ENCODE peak calls at places on chromosomes 1 and 21, in eight cellular contexts. O is T-helper 1 cell; P is NCI-H2107; L is Right ventricle myocardium inferior; U is HCT116; T is T-helper 2 cell; X is T follicular helper cell; E is effector CD4-positive, alpha-beta T cell. W is an unnamed sample.
A peak's percentile ranks its signal among the peaks of the same experiment; 100 is the strongest.

GRCh38 chr1:167924102-167924501 is 10.2 kb upstream of the ADCY10 start:
- DNase-seq in P (no peak), E (no peak), X (no peak), L (no peak), U (no peak), O (no peak), T (no peak), W (no peak)

GRCh38 chr1:53781654-53782053 is 42.7 kb upstream of the GLIS1 start:
- DNase-seq in L (no peak), P (no peak), T (no peak), X (no peak), O (no peak), E (no peak), U (no peak), W (no peak)

GRCh38 chr1:93526431-93526830 is 78.5 kb downstream of the FNBP1L start:
- DNase-seq in T (no peak), O (no peak), U (no peak), P (no peak), L (no peak), E (no peak), X (no peak), W (no peak)

GRCh38 chr1:47196622-47197021 is 6.8 kb upstream of the PDZK1IP1 start:
- DNase-seq in O (no peak), X (no peak), P (no peak), T (no peak), E (no peak), U (no peak), L (no peak), W (no peak)

GRCh38 chr1:7573481-7573880 is 197.6 kb upstream of the VAMP3 start:
- DNase-seq in O (no peak), U (no peak), X (no peak), L (no peak), P (no peak), T (no peak), E (no peak), W (no peak)

GRCh38 chr21:37136261-37136660 is 63.2 kb downstream of the TTC3 start:
- DNase-seq in E (no peak), T (no peak), U (no peak), L (no peak), X (no peak), P (no peak), O (no peak), W (no peak)

GRCh38 chr1:23171181-23171755 is 2.6 kb upstream of the LUZP1 start:
- DNase-seq in O (no peak), L (no peak), P (no peak), E (no peak), U (no peak), T (no peak), X (no peak), W (no peak)

GRCh38 chr1:5890346-5891106 is 101.7 kb downstream of the NPHP4 start:
- DNase-seq in U (no peak), T (no peak), P (no peak), E (no peak), X (no peak), O (no peak), L (no peak), W (no peak)

GRCh38 chr1:1290238-1290731 is 10.0 kb downstream of the SCNN1D start:
- DNase-seq in T (peak; percentile 57), E (peak; percentile 36), L (peak; percentile 74), X (peak; percentile 36), O (peak; percentile 53), P (no peak), U (no peak), W (peak; percentile 57)

GRCh38 chr1:61352845-61353435 is 270.6 kb downstream of the NFIA start:
- DNase-seq in T (no peak), X (no peak), O (no peak), L (no peak), E (no peak), P (no peak), U (no peak), W (no peak)

GRCh38 chr21:15084668-15085067 is 19.9 kb upstream of the NRIP1 start:
- DNase-seq in X (no peak), L (no peak), T (no peak), E (no peak), O (no peak), P (no peak), U (no peak), W (no peak)

GRCh38 chr1:30976143-30976542 is 67.6 kb upstream of the SDC3 start:
- DNase-seq in E (no peak), U (no peak), P (no peak), X (no peak), O (no peak), L (no peak), T (no peak), W (no peak)

GRCh38 chr1:60989745-60990718 is 92.3 kb upstream of the NFIA start:
- DNase-seq in X (no peak), O (no peak), U (no peak), P (no peak), T (no peak), L (peak; percentile 60), E (no peak), W (no peak)

GRCh38 chr1:226882631-226883409 is 12.4 kb downstream of the PSEN2 start:
- DNase-seq in T (no peak), L (no peak), P (no peak), O (no peak), U (no peak), X (no peak), E (no peak), W (no peak)

GRCh38 chr1:155070392-155070700 is 6.8 kb downstream of the EFNA4 start:
- DNase-seq in U (no peak), O (no peak), L (peak; percentile 65), E (no peak), P (no peak), T (no peak), X (no peak), W (no peak)

GRCh38 chr1:228430243-228430642 is 13.6 kb upstream of the TRIM17 start:
- DNase-seq in T (no peak), U (no peak), L (no peak), O (no peak), X (no peak), E (no peak), P (no peak), W (no peak)